ENCODE peak calls at places on chromosomes 13 and 19, in five cellular contexts. B, E, K, C and O are unnamed samples.

GRCh38 chr13:105990256-105990958 is 545.1 kb downstream of the EFNB2 start:
- DNase-seq in B (no peak), E (peak), K (no peak), C (no peak), O (no peak)

GRCh38 chr19:17406039-17406886 is 833 bp upstream of the BST2 start:
- DNase-seq in B (no peak), E (peak), K (no peak), C (no peak), O (peak)

GRCh38 chr19:20422216-20422615 is 143.4 kb downstream of the ZNF737 start:
- DNase-seq in B (no peak), E (no peak), K (no peak), C (no peak), O (no peak)

GRCh38 chr19:10797541-10798256 is 38.3 kb downstream of the TMED1 start:
- DNase-seq in B (peak), E (no peak), K (no peak), C (no peak), O (peak)

GRCh38 chr13:60755380-60756163 is 358.6 kb downstream of the TDRD3 start:
- DNase-seq in B (no peak), E (no peak), K (no peak), C (no peak), O (no peak)

GRCh38 chr19:12052057-12052570 is 647 bp downstream of the ZNF878 start:
- DNase-seq in B (no peak), E (no peak), K (no peak), C (no peak), O (peak)

GRCh38 chr19:42242071-42242511 is 311 bp downstream of the GSK3A start:
- DNase-seq in B (no peak), E (no peak), K (no peak), C (no peak), O (no peak)

GRCh38 chr13:93017493-93018112 is 209.0 kb upstream of the GPC6 start:
- DNase-seq in B (no peak), E (no peak), K (no peak), C (no peak), O (no peak)

GRCh38 chr19:3899531-3900294 is 19.2 kb downstream of the ATCAY start:
- DNase-seq in B (no peak), E (peak), K (peak), C (no peak), O (no peak)

GRCh38 chr19:7549749-7550148 is 14.2 kb downstream of the PNPLA6 start:
- DNase-seq in B (no peak), E (no peak), K (no peak), C (no peak), O (no peak)

GRCh38 chr13:44951184-44951583 is 38.1 kb downstream of the NUFIP1 start:
- DNase-seq in B (no peak), E (peak), K (no peak), C (no peak), O (no peak)

GRCh38 chr13:92590503-92590908 is 636.1 kb upstream of the GPC6 start:
- DNase-seq in B (no peak), E (peak), K (no peak), C (no peak), O (no peak)

GRCh38 chr13:61294467-61295186 is 121.0 kb downstream of the PCDH20 start:
- DNase-seq in B (no peak), E (no peak), K (peak), C (no peak), O (no peak)

GRCh38 chr19:40604647-40605200 is 3.6 kb downstream of the LTBP4 start:
- DNase-seq in B (no peak), E (no peak), K (peak), C (no peak), O (no peak)

GRCh38 chr13:91097269-91097668 is 250.2 kb upstream of the MIR17HG start:
- DNase-seq in B (no peak), E (peak), K (no peak), C (no peak), O (no peak)

GRCh38 chr13:21069561-21070004 is 8.2 kb upstream of the LATS2 start:
- DNase-seq in B (no peak), E (peak), K (no peak), C (peak), O (no peak)

GRCh38 chr19:485583-486236 is 10.6 kb upstream of the MADCAM1 start:
- DNase-seq in B (no peak), E (peak), K (peak), C (no peak), O (no peak)

GRCh38 chr19:17642656-17643055 is 45.5 kb downstream of the UNC13A start:
- DNase-seq in B (no peak), E (no peak), K (no peak), C (no peak), O (no peak)

GRCh38 chr19:9498183-9498902 is at the start of gene ZNF560:
- DNase-seq in B (peak), E (no peak), K (no peak), C (no peak), O (peak)

GRCh38 chr13:44498502-44498901 is 77.6 kb downstream of the TSC22D1 start:
- DNase-seq in B (no peak), E (no peak), K (no peak), C (no peak), O (no peak)